ENCODE peak calls at places on chromosome 21, in eight cellular contexts. One of them, this sample, is unnamed.

GRCh38 chr21:28207776-28208175 is 784.9 kb downstream of the LTN1 start:
- DNase-seq in HT1080: peak
- DNase-seq in Karpas-422: no peak
- DNase-seq in mammary epithelial cell: no peak
- DNase-seq in activated T-helper 1 cell treated with anti-CD3 and anti-CD28 coated beads, Interleukin-12 subunit alpha, Interleukin-12 subunit beta, Interleukin-2, Interleukin-4 antibody, amounts not matched to agents 30 ng/mL and 10 ng/mL and 1 ng/mL, durations not matched to agents 14 hours and 24 hours and 36 hours: no peak
- DNase-seq in activated CD8-positive, alpha-beta memory T cell treated with anti-CD3 and anti-CD28 coated beads for 1 hour: no peak
- DNase-seq in stimulated activated naive B cell treated with anti-CD40 and anti-IgM and Interleukin-4, amounts not matched to agents 10 μg/mL and 1 μg/mL and 100 μg/mL, for 72 hours: no peak
- DNase-seq in Caki2: no peak
- DNase-seq in this sample: peak

GRCh38 chr21:32645261-32646182 is 33.3 kb upstream of the CFAP298 start:
- DNase-seq in activated T-helper 1 cell treated with anti-CD3 and anti-CD28 coated beads, Interleukin-12 subunit alpha, Interleukin-12 subunit beta, Interleukin-2, Interleukin-4 antibody, amounts not matched to agents 30 ng/mL and 10 ng/mL and 1 ng/mL, durations not matched to agents 14 hours and 24 hours and 36 hours: no peak
- DNase-seq in activated CD8-positive, alpha-beta memory T cell treated with anti-CD3 and anti-CD28 coated beads for 1 hour: no peak
- DNase-seq in stimulated activated naive B cell treated with anti-CD40 and anti-IgM and Interleukin-4, amounts not matched to agents 10 μg/mL and 1 μg/mL and 100 μg/mL, for 72 hours: no peak
- DNase-seq in Karpas-422: no peak
- DNase-seq in HT1080: no peak
- DNase-seq in Caki2: no peak
- DNase-seq in mammary epithelial cell: no peak
- DNase-seq in this sample: no peak

GRCh38 chr21:29196021-29196663 is 65.7 kb downstream of the MAP3K7CL start:
- DNase-seq in mammary epithelial cell: peak
- DNase-seq in activated T-helper 1 cell treated with anti-CD3 and anti-CD28 coated beads, Interleukin-12 subunit alpha, Interleukin-12 subunit beta, Interleukin-2, Interleukin-4 antibody, amounts not matched to agents 30 ng/mL and 10 ng/mL and 1 ng/mL, durations not matched to agents 14 hours and 24 hours and 36 hours: peak
- DNase-seq in Caki2: peak
- DNase-seq in stimulated activated naive B cell treated with anti-CD40 and anti-IgM and Interleukin-4, amounts not matched to agents 10 μg/mL and 1 μg/mL and 100 μg/mL, for 72 hours: peak
- DNase-seq in Karpas-422: peak
- DNase-seq in HT1080: peak
- DNase-seq in activated CD8-positive, alpha-beta memory T cell treated with anti-CD3 and anti-CD28 coated beads for 1 hour: peak
- DNase-seq in this sample: peak

GRCh38 chr21:42097860-42098259 is 26.7 kb downstream of the UMODL1 start:
- DNase-seq in activated CD8-positive, alpha-beta memory T cell treated with anti-CD3 and anti-CD28 coated beads for 1 hour: no peak
- DNase-seq in Karpas-422: no peak
- DNase-seq in mammary epithelial cell: peak
- DNase-seq in activated T-helper 1 cell treated with anti-CD3 and anti-CD28 coated beads, Interleukin-12 subunit alpha, Interleukin-12 subunit beta, Interleukin-2, Interleukin-4 antibody, amounts not matched to agents 30 ng/mL and 10 ng/mL and 1 ng/mL, durations not matched to agents 14 hours and 24 hours and 36 hours: no peak
- DNase-seq in stimulated activated naive B cell treated with anti-CD40 and anti-IgM and Interleukin-4, amounts not matched to agents 10 μg/mL and 1 μg/mL and 100 μg/mL, for 72 hours: no peak
- DNase-seq in HT1080: peak
- DNase-seq in Caki2: peak
- DNase-seq in this sample: peak

GRCh38 chr21:36542312-36543101 is 62.6 kb upstream of the CLDN14 start:
- DNase-seq in activated CD8-positive, alpha-beta memory T cell treated with anti-CD3 and anti-CD28 coated beads for 1 hour: no peak
- DNase-seq in activated T-helper 1 cell treated with anti-CD3 and anti-CD28 coated beads, Interleukin-12 subunit alpha, Interleukin-12 subunit beta, Interleukin-2, Interleukin-4 antibody, amounts not matched to agents 30 ng/mL and 10 ng/mL and 1 ng/mL, durations not matched to agents 14 hours and 24 hours and 36 hours: no peak
- DNase-seq in Karpas-422: peak
- DNase-seq in HT1080: no peak
- DNase-seq in stimulated activated naive B cell treated with anti-CD40 and anti-IgM and Interleukin-4, amounts not matched to agents 10 μg/mL and 1 μg/mL and 100 μg/mL, for 72 hours: peak
- DNase-seq in mammary epithelial cell: no peak
- DNase-seq in Caki2: no peak
- DNase-seq in this sample: peak

GRCh38 chr21:44579056-44579832 is 1.2 kb downstream of the KRTAP10-5 start:
- DNase-seq in stimulated activated naive B cell treated with anti-CD40 and anti-IgM and Interleukin-4, amounts not matched to agents 10 μg/mL and 1 μg/mL and 100 μg/mL, for 72 hours: no peak
- DNase-seq in mammary epithelial cell: no peak
- DNase-seq in Karpas-422: no peak
- DNase-seq in HT1080: no peak
- DNase-seq in activated T-helper 1 cell treated with anti-CD3 and anti-CD28 coated beads, Interleukin-12 subunit alpha, Interleukin-12 subunit beta, Interleukin-2, Interleukin-4 antibody, amounts not matched to agents 30 ng/mL and 10 ng/mL and 1 ng/mL, durations not matched to agents 14 hours and 24 hours and 36 hours: no peak
- DNase-seq in activated CD8-positive, alpha-beta memory T cell treated with anti-CD3 and anti-CD28 coated beads for 1 hour: no peak
- DNase-seq in Caki2: no peak
- DNase-seq in this sample: no peak

GRCh38 chr21:26777166-26777565 is 68.0 kb downstream of the ADAMTS1 start:
- DNase-seq in Caki2: no peak
- DNase-seq in stimulated activated naive B cell treated with anti-CD40 and anti-IgM and Interleukin-4, amounts not matched to agents 10 μg/mL and 1 μg/mL and 100 μg/mL, for 72 hours: no peak
- DNase-seq in mammary epithelial cell: no peak
- DNase-seq in HT1080: no peak
- DNase-seq in activated T-helper 1 cell treated with anti-CD3 and anti-CD28 coated beads, Interleukin-12 subunit alpha, Interleukin-12 subunit beta, Interleukin-2, Interleukin-4 antibody, amounts not matched to agents 30 ng/mL and 10 ng/mL and 1 ng/mL, durations not matched to agents 14 hours and 24 hours and 36 hours: no peak
- DNase-seq in Karpas-422: no peak
- DNase-seq in activated CD8-positive, alpha-beta memory T cell treated with anti-CD3 and anti-CD28 coated beads for 1 hour: no peak
- DNase-seq in this sample: peak

GRCh38 chr21:16908087-16908486 is 604.8 kb upstream of the CXADR start:
- DNase-seq in activated CD8-positive, alpha-beta memory T cell treated with anti-CD3 and anti-CD28 coated beads for 1 hour: no peak
- DNase-seq in stimulated activated naive B cell treated with anti-CD40 and anti-IgM and Interleukin-4, amounts not matched to agents 10 μg/mL and 1 μg/mL and 100 μg/mL, for 72 hours: no peak
- DNase-seq in Caki2: peak
- DNase-seq in mammary epithelial cell: peak
- DNase-seq in activated T-helper 1 cell treated with anti-CD3 and anti-CD28 coated beads, Interleukin-12 subunit alpha, Interleukin-12 subunit beta, Interleukin-2, Interleukin-4 antibody, amounts not matched to agents 30 ng/mL and 10 ng/mL and 1 ng/mL, durations not matched to agents 14 hours and 24 hours and 36 hours: no peak
- DNase-seq in HT1080: peak
- DNase-seq in Karpas-422: no peak
- DNase-seq in this sample: peak

GRCh38 chr21:33769057-33769456 is 126.8 kb downstream of the ITSN1 start:
- DNase-seq in activated CD8-positive, alpha-beta memory T cell treated with anti-CD3 and anti-CD28 coated beads for 1 hour: no peak
- DNase-seq in mammary epithelial cell: no peak
- DNase-seq in Karpas-422: no peak
- DNase-seq in stimulated activated naive B cell treated with anti-CD40 and anti-IgM and Interleukin-4, amounts not matched to agents 10 μg/mL and 1 μg/mL and 100 μg/mL, for 72 hours: no peak
- DNase-seq in Caki2: no peak
- DNase-seq in activated T-helper 1 cell treated with anti-CD3 and anti-CD28 coated beads, Interleukin-12 subunit alpha, Interleukin-12 subunit beta, Interleukin-2, Interleukin-4 antibody, amounts not matched to agents 30 ng/mL and 10 ng/mL and 1 ng/mL, durations not matched to agents 14 hours and 24 hours and 36 hours: no peak
- DNase-seq in HT1080: no peak
- DNase-seq in this sample: no peak

GRCh38 chr21:46100426-46100825 is 2.5 kb downstream of the COL6A2 start:
- DNase-seq in Caki2: no peak
- DNase-seq in mammary epithelial cell: no peak
- DNase-seq in stimulated activated naive B cell treated with anti-CD40 and anti-IgM and Interleukin-4, amounts not matched to agents 10 μg/mL and 1 μg/mL and 100 μg/mL, for 72 hours: no peak
- DNase-seq in Karpas-422: no peak
- DNase-seq in activated T-helper 1 cell treated with anti-CD3 and anti-CD28 coated beads, Interleukin-12 subunit alpha, Interleukin-12 subunit beta, Interleukin-2, Interleukin-4 antibody, amounts not matched to agents 30 ng/mL and 10 ng/mL and 1 ng/mL, durations not matched to agents 14 hours and 24 hours and 36 hours: no peak
- DNase-seq in HT1080: peak
- DNase-seq in activated CD8-positive, alpha-beta memory T cell treated with anti-CD3 and anti-CD28 coated beads for 1 hour: no peak
- DNase-seq in this sample: peak

GRCh38 chr21:45000637-45001133 is 60.9 kb downstream of the SLX9 start:
- DNase-seq in activated CD8-positive, alpha-beta memory T cell treated with anti-CD3 and anti-CD28 coated beads for 1 hour: no peak
- DNase-seq in activated T-helper 1 cell treated with anti-CD3 and anti-CD28 coated beads, Interleukin-12 subunit alpha, Interleukin-12 subunit beta, Interleukin-2, Interleukin-4 antibody, amounts not matched to agents 30 ng/mL and 10 ng/mL and 1 ng/mL, durations not matched to agents 14 hours and 24 hours and 36 hours: no peak
- DNase-seq in stimulated activated naive B cell treated with anti-CD40 and anti-IgM and Interleukin-4, amounts not matched to agents 10 μg/mL and 1 μg/mL and 100 μg/mL, for 72 hours: no peak
- DNase-seq in HT1080: no peak
- DNase-seq in Caki2: no peak
- DNase-seq in mammary epithelial cell: no peak
- DNase-seq in Karpas-422: no peak
- DNase-seq in this sample: no peak

GRCh38 chr21:25837545-25838263 is 102.9 kb downstream of the GABPA start:
- DNase-seq in Caki2: peak
- DNase-seq in HT1080: peak
- DNase-seq in activated T-helper 1 cell treated with anti-CD3 and anti-CD28 coated beads, Interleukin-12 subunit alpha, Interleukin-12 subunit beta, Interleukin-2, Interleukin-4 antibody, amounts not matched to agents 30 ng/mL and 10 ng/mL and 1 ng/mL, durations not matched to agents 14 hours and 24 hours and 36 hours: no peak
- DNase-seq in stimulated activated naive B cell treated with anti-CD40 and anti-IgM and Interleukin-4, amounts not matched to agents 10 μg/mL and 1 μg/mL and 100 μg/mL, for 72 hours: no peak
- DNase-seq in Karpas-422: no peak
- DNase-seq in activated CD8-positive, alpha-beta memory T cell treated with anti-CD3 and anti-CD28 coated beads for 1 hour: no peak
- DNase-seq in mammary epithelial cell: peak
- DNase-seq in this sample: peak

GRCh38 chr21:36487641-36488307 is 7.9 kb upstream of the CLDN14 start:
- DNase-seq in activated CD8-positive, alpha-beta memory T cell treated with anti-CD3 and anti-CD28 coated beads for 1 hour: no peak
- DNase-seq in HT1080: peak
- DNase-seq in activated T-helper 1 cell treated with anti-CD3 and anti-CD28 coated beads, Interleukin-12 subunit alpha, Interleukin-12 subunit beta, Interleukin-2, Interleukin-4 antibody, amounts not matched to agents 30 ng/mL and 10 ng/mL and 1 ng/mL, durations not matched to agents 14 hours and 24 hours and 36 hours: no peak
- DNase-seq in Karpas-422: no peak
- DNase-seq in Caki2: no peak
- DNase-seq in mammary epithelial cell: peak
- DNase-seq in stimulated activated naive B cell treated with anti-CD40 and anti-IgM and Interleukin-4, amounts not matched to agents 10 μg/mL and 1 μg/mL and 100 μg/mL, for 72 hours: no peak
- DNase-seq in this sample: peak

GRCh38 chr21:44947930-44948331 is 8.1 kb downstream of the SLX9 start:
- DNase-seq in Karpas-422: no peak
- DNase-seq in activated T-helper 1 cell treated with anti-CD3 and anti-CD28 coated beads, Interleukin-12 subunit alpha, Interleukin-12 subunit beta, Interleukin-2, Interleukin-4 antibody, amounts not matched to agents 30 ng/mL and 10 ng/mL and 1 ng/mL, durations not matched to agents 14 hours and 24 hours and 36 hours: no peak
- DNase-seq in Caki2: no peak
- DNase-seq in stimulated activated naive B cell treated with anti-CD40 and anti-IgM and Interleukin-4, amounts not matched to agents 10 μg/mL and 1 μg/mL and 100 μg/mL, for 72 hours: no peak
- DNase-seq in HT1080: no peak
- DNase-seq in mammary epithelial cell: no peak
- DNase-seq in activated CD8-positive, alpha-beta memory T cell treated with anti-CD3 and anti-CD28 coated beads for 1 hour: no peak
- DNase-seq in this sample: no peak

GRCh38 chr21:30227128-30227527 is 11.2 kb upstream of the CLDN8 start:
- DNase-seq in activated CD8-positive, alpha-beta memory T cell treated with anti-CD3 and anti-CD28 coated beads for 1 hour: no peak
- DNase-seq in Karpas-422: no peak
- DNase-seq in mammary epithelial cell: no peak
- DNase-seq in activated T-helper 1 cell treated with anti-CD3 and anti-CD28 coated beads, Interleukin-12 subunit alpha, Interleukin-12 subunit beta, Interleukin-2, Interleukin-4 antibody, amounts not matched to agents 30 ng/mL and 10 ng/mL and 1 ng/mL, durations not matched to agents 14 hours and 24 hours and 36 hours: no peak
- DNase-seq in stimulated activated naive B cell treated with anti-CD40 and anti-IgM and Interleukin-4, amounts not matched to agents 10 μg/mL and 1 μg/mL and 100 μg/mL, for 72 hours: no peak
- DNase-seq in Caki2: peak
- DNase-seq in HT1080: no peak
- DNase-seq in this sample: no peak

GRCh38 chr21:38716942-38717341 is 88.8 kb upstream of the ETS2 start:
- DNase-seq in mammary epithelial cell: peak
- DNase-seq in activated T-helper 1 cell treated with anti-CD3 and anti-CD28 coated beads, Interleukin-12 subunit alpha, Interleukin-12 subunit beta, Interleukin-2, Interleukin-4 antibody, amounts not matched to agents 30 ng/mL and 10 ng/mL and 1 ng/mL, durations not matched to agents 14 hours and 24 hours and 36 hours: no peak
- DNase-seq in stimulated activated naive B cell treated with anti-CD40 and anti-IgM and Interleukin-4, amounts not matched to agents 10 μg/mL and 1 μg/mL and 100 μg/mL, for 72 hours: no peak
- DNase-seq in HT1080: peak
- DNase-seq in activated CD8-positive, alpha-beta memory T cell treated with anti-CD3 and anti-CD28 coated beads for 1 hour: no peak
- DNase-seq in Karpas-422: no peak
- DNase-seq in Caki2: no peak
- DNase-seq in this sample: peak

GRCh38 chr21:15430577-15430976 is 299.2 kb upstream of the USP25 start:
- DNase-seq in mammary epithelial cell: no peak
- DNase-seq in stimulated activated naive B cell treated with anti-CD40 and anti-IgM and Interleukin-4, amounts not matched to agents 10 μg/mL and 1 μg/mL and 100 μg/mL, for 72 hours: no peak
- DNase-seq in Caki2: no peak
- DNase-seq in activated CD8-positive, alpha-beta memory T cell treated with anti-CD3 and anti-CD28 coated beads for 1 hour: no peak
- DNase-seq in HT1080: no peak
- DNase-seq in activated T-helper 1 cell treated with anti-CD3 and anti-CD28 coated beads, Interleukin-12 subunit alpha, Interleukin-12 subunit beta, Interleukin-2, Interleukin-4 antibody, amounts not matched to agents 30 ng/mL and 10 ng/mL and 1 ng/mL, durations not matched to agents 14 hours and 24 hours and 36 hours: no peak
- DNase-seq in Karpas-422: no peak
- DNase-seq in this sample: peak

GRCh38 chr21:35088235-35088865 is 39.2 kb upstream of the RUNX1 start:
- DNase-seq in Karpas-422: no peak
- DNase-seq in Caki2: no peak
- DNase-seq in stimulated activated naive B cell treated with anti-CD40 and anti-IgM and Interleukin-4, amounts not matched to agents 10 μg/mL and 1 μg/mL and 100 μg/mL, for 72 hours: no peak
- DNase-seq in HT1080: no peak
- DNase-seq in mammary epithelial cell: no peak
- DNase-seq in activated CD8-positive, alpha-beta memory T cell treated with anti-CD3 and anti-CD28 coated beads for 1 hour: no peak
- DNase-seq in activated T-helper 1 cell treated with anti-CD3 and anti-CD28 coated beads, Interleukin-12 subunit alpha, Interleukin-12 subunit beta, Interleukin-2, Interleukin-4 antibody, amounts not matched to agents 30 ng/mL and 10 ng/mL and 1 ng/mL, durations not matched to agents 14 hours and 24 hours and 36 hours: no peak
- DNase-seq in this sample: peak

GRCh38 chr21:17930102-17930501 is 110.9 kb upstream of the C21orf91 start:
- DNase-seq in Karpas-422: no peak
- DNase-seq in stimulated activated naive B cell treated with anti-CD40 and anti-IgM and Interleukin-4, amounts not matched to agents 10 μg/mL and 1 μg/mL and 100 μg/mL, for 72 hours: no peak
- DNase-seq in mammary epithelial cell: no peak
- DNase-seq in Caki2: no peak
- DNase-seq in activated T-helper 1 cell treated with anti-CD3 and anti-CD28 coated beads, Interleukin-12 subunit alpha, Interleukin-12 subunit beta, Interleukin-2, Interleukin-4 antibody, amounts not matched to agents 30 ng/mL and 10 ng/mL and 1 ng/mL, durations not matched to agents 14 hours and 24 hours and 36 hours: no peak
- DNase-seq in HT1080: no peak
- DNase-seq in activated CD8-positive, alpha-beta memory T cell treated with anti-CD3 and anti-CD28 coated beads for 1 hour: no peak
- DNase-seq in this sample: no peak

GRCh38 chr21:31034378-31034777 is 3.9 kb downstream of the KRTAP19-8 start:
- DNase-seq in activated T-helper 1 cell treated with anti-CD3 and anti-CD28 coated beads, Interleukin-12 subunit alpha, Interleukin-12 subunit beta, Interleukin-2, Interleukin-4 antibody, amounts not matched to agents 30 ng/mL and 10 ng/mL and 1 ng/mL, durations not matched to agents 14 hours and 24 hours and 36 hours: no peak
- DNase-seq in Caki2: no peak
- DNase-seq in stimulated activated naive B cell treated with anti-CD40 and anti-IgM and Interleukin-4, amounts not matched to agents 10 μg/mL and 1 μg/mL and 100 μg/mL, for 72 hours: no peak
- DNase-seq in Karpas-422: no peak
- DNase-seq in mammary epithelial cell: peak
- DNase-seq in HT1080: peak
- DNase-seq in activated CD8-positive, alpha-beta memory T cell treated with anti-CD3 and anti-CD28 coated beads for 1 hour: no peak
- DNase-seq in this sample: no peak